ENCODE peak calls at places on chromosome 14, in eight cellular contexts. One of them, this sample, is unnamed. For H3K4me1, the result is how much of the 10 kb centered on the place peaks cover.

GRCh38 chr14:73723799-73724621 is 9.8 kb upstream of the PNMA1 start:
- DNase-seq in A549: peak
- DNase-seq in tibial nerve: peak
- DNase-seq in stomach: peak
- DNase-seq in sigmoid colon: peak
- DNase-seq in spleen: no peak
- DNase-seq in heart left ventricle: peak
- DNase-seq in uterus: peak
- DNase-seq in this sample: peak

GRCh38 chr14:90574640-90575131 is 177.9 kb downstream of the CALM1 start:
- DNase-seq in A549: no peak
- DNase-seq in tibial nerve: no peak
- DNase-seq in stomach: no peak
- DNase-seq in sigmoid colon: no peak
- DNase-seq in spleen: peak
- DNase-seq in heart left ventricle: peak
- DNase-seq in uterus: no peak
- DNase-seq in this sample: no peak

GRCh38 chr14:39005044-39005736 is 97.8 kb downstream of the SEC23A start:
- DNase-seq in A549: no peak
- DNase-seq in tibial nerve: no peak
- DNase-seq in stomach: peak
- DNase-seq in sigmoid colon: peak
- DNase-seq in spleen: no peak
- DNase-seq in heart left ventricle: no peak
- DNase-seq in uterus: no peak
- DNase-seq in this sample: no peak

GRCh38 chr14:56133547-56133946 is 15.3 kb downstream of the PELI2 start:
- DNase-seq in A549: no peak
- DNase-seq in tibial nerve: no peak
- DNase-seq in stomach: no peak
- DNase-seq in sigmoid colon: no peak
- DNase-seq in spleen: no peak
- DNase-seq in heart left ventricle: no peak
- DNase-seq in uterus: no peak
- DNase-seq in this sample: peak

GRCh38 chr14:102951799-102952198 is 29.3 kb downstream of the AMN start:
- DNase-seq in A549: no peak
- DNase-seq in tibial nerve: no peak
- DNase-seq in stomach: no peak
- DNase-seq in sigmoid colon: no peak
- DNase-seq in spleen: no peak
- DNase-seq in heart left ventricle: no peak
- DNase-seq in uterus: no peak
- DNase-seq in this sample: no peak

GRCh38 chr14:68951051-68951797 is 27.9 kb downstream of the ACTN1 start:
- DNase-seq in A549: peak
- DNase-seq in tibial nerve: peak
- DNase-seq in stomach: peak
- DNase-seq in sigmoid colon: peak
- DNase-seq in spleen: peak
- DNase-seq in heart left ventricle: peak
- DNase-seq in uterus: peak
- DNase-seq in this sample: peak

GRCh38 chr14:29712586-29712985 is 215.1 kb downstream of the PRKD1 start:
- DNase-seq in A549: no peak
- DNase-seq in tibial nerve: no peak
- DNase-seq in stomach: no peak
- DNase-seq in sigmoid colon: no peak
- DNase-seq in spleen: no peak
- DNase-seq in heart left ventricle: no peak
- DNase-seq in uterus: no peak
- DNase-seq in this sample: no peak

GRCh38 chr14:90573385-90574105 is 176.7 kb downstream of the CALM1 start:
- DNase-seq in A549: no peak
- DNase-seq in tibial nerve: no peak
- DNase-seq in stomach: no peak
- DNase-seq in sigmoid colon: no peak
- DNase-seq in spleen: no peak
- DNase-seq in heart left ventricle: no peak
- DNase-seq in uterus: no peak
- DNase-seq in this sample: no peak

GRCh38 chr14:53391156-53391555 is 238.0 kb upstream of the DDHD1 start:
- DNase-seq in A549: no peak
- DNase-seq in tibial nerve: no peak
- DNase-seq in stomach: no peak
- DNase-seq in sigmoid colon: no peak
- DNase-seq in spleen: no peak
- DNase-seq in heart left ventricle: no peak
- DNase-seq in uterus: peak
- DNase-seq in this sample: no peak

GRCh38 chr14:104294983-104295680 is 156.7 kb downstream of the KIF26A start:
- DNase-seq in A549: no peak
- DNase-seq in tibial nerve: no peak
- DNase-seq in stomach: no peak
- DNase-seq in sigmoid colon: peak
- DNase-seq in spleen: no peak
- DNase-seq in heart left ventricle: no peak
- DNase-seq in uterus: no peak
- DNase-seq in this sample: no peak

GRCh38 chr14:80237142-80237541 is 25.8 kb upstream of the DIO2 start:
- DNase-seq in A549: no peak
- DNase-seq in tibial nerve: no peak
- DNase-seq in stomach: no peak
- DNase-seq in sigmoid colon: no peak
- DNase-seq in spleen: no peak
- DNase-seq in heart left ventricle: no peak
- DNase-seq in uterus: no peak
- DNase-seq in this sample: no peak

GRCh38 chr14:99808133-99808505 is 14.9 kb downstream of the EML1 start:
- DNase-seq in A549: no peak
- DNase-seq in tibial nerve: no peak
- DNase-seq in stomach: no peak
- DNase-seq in sigmoid colon: no peak
- DNase-seq in spleen: no peak
- DNase-seq in heart left ventricle: no peak
- DNase-seq in uterus: no peak
- DNase-seq in this sample: no peak

GRCh38 chr14:75399819-75400678 is 27.8 kb upstream of the JDP2 start:
- DNase-seq in A549: peak
- DNase-seq in tibial nerve: peak
- DNase-seq in stomach: peak
- DNase-seq in sigmoid colon: peak
- DNase-seq in spleen: peak
- DNase-seq in heart left ventricle: peak
- DNase-seq in uterus: peak
- DNase-seq in this sample: peak

GRCh38 chr14:61444215-61444768 is 122.9 kb downstream of the PRKCH start:
- DNase-seq in A549: no peak
- DNase-seq in tibial nerve: no peak
- DNase-seq in stomach: no peak
- DNase-seq in sigmoid colon: no peak
- DNase-seq in spleen: peak
- DNase-seq in heart left ventricle: no peak
- DNase-seq in uterus: no peak
- DNase-seq in this sample: no peak

GRCh38 chr14:28661171-28661772 is 105.3 kb upstream of the FOXG1 start:
- DNase-seq in A549: no peak
- DNase-seq in tibial nerve: no peak
- DNase-seq in stomach: no peak
- DNase-seq in sigmoid colon: no peak
- DNase-seq in spleen: no peak
- DNase-seq in heart left ventricle: no peak
- DNase-seq in uterus: no peak
- DNase-seq in this sample: no peak

GRCh38 chr14:63993992-63994391 is 141.2 kb downstream of the SYNE2 start:
- DNase-seq in A549: no peak
- DNase-seq in tibial nerve: no peak
- DNase-seq in stomach: no peak
- DNase-seq in sigmoid colon: no peak
- DNase-seq in spleen: no peak
- DNase-seq in heart left ventricle: no peak
- DNase-seq in uterus: no peak
- DNase-seq in this sample: no peak

GRCh38 chr14:71408362-71409035 is 501.2 kb downstream of the PCNX1 start:
- DNase-seq in A549: no peak
- DNase-seq in tibial nerve: no peak
- DNase-seq in stomach: no peak
- DNase-seq in sigmoid colon: no peak
- DNase-seq in spleen: no peak
- DNase-seq in heart left ventricle: no peak
- DNase-seq in uterus: no peak
- DNase-seq in this sample: no peak

GRCh38 chr14:47976139-47976538 is 300.7 kb upstream of the MDGA2 start:
- DNase-seq in A549: no peak
- DNase-seq in tibial nerve: no peak
- DNase-seq in stomach: no peak
- DNase-seq in sigmoid colon: no peak
- DNase-seq in spleen: no peak
- DNase-seq in heart left ventricle: no peak
- DNase-seq in uterus: no peak
- DNase-seq in this sample: no peak

GRCh38 chr14:59631237-59631636 is 54.6 kb upstream of the CCDC175 start:
- DNase-seq in A549: no peak
- DNase-seq in tibial nerve: no peak
- DNase-seq in stomach: no peak
- DNase-seq in sigmoid colon: no peak
- DNase-seq in spleen: no peak
- DNase-seq in heart left ventricle: no peak
- DNase-seq in uterus: no peak
- DNase-seq in this sample: no peak

GRCh38 chr14:65101631-65102440 is 481 bp downstream of the MAX start:
- DNase-seq in A549: no peak
- DNase-seq in tibial nerve: no peak
- DNase-seq in stomach: peak
- DNase-seq in sigmoid colon: no peak
- DNase-seq in spleen: peak
- DNase-seq in heart left ventricle: peak
- DNase-seq in uterus: peak
- DNase-seq in this sample: no peak

GRCh38 chr14:61570961-61571299 is 124.4 kb upstream of the HIF1A start:
- DNase-seq in A549: no peak
- DNase-seq in tibial nerve: no peak
- DNase-seq in stomach: no peak
- DNase-seq in sigmoid colon: no peak
- DNase-seq in spleen: no peak
- DNase-seq in heart left ventricle: no peak
- DNase-seq in uterus: no peak
- DNase-seq in this sample: no peak

GRCh38 chr14:63542231-63542999 is 762 bp downstream of the PPP2R5E start:
- DNase-seq in A549: no peak
- DNase-seq in tibial nerve: no peak
- DNase-seq in stomach: no peak
- DNase-seq in sigmoid colon: no peak
- DNase-seq in spleen: no peak
- DNase-seq in heart left ventricle: peak
- DNase-seq in uterus: peak
- DNase-seq in this sample: peak

GRCh38 chr14:75438486-75439080 is 10.8 kb downstream of the JDP2 start:
- DNase-seq in A549: no peak
- DNase-seq in tibial nerve: no peak
- DNase-seq in stomach: no peak
- DNase-seq in sigmoid colon: peak
- DNase-seq in spleen: no peak
- DNase-seq in heart left ventricle: no peak
- DNase-seq in uterus: no peak
- DNase-seq in this sample: no peak

GRCh38 chr14:55180434-55180833 is 11.0 kb downstream of the DLGAP5 start:
- DNase-seq in A549: no peak
- DNase-seq in tibial nerve: no peak
- DNase-seq in stomach: no peak
- DNase-seq in sigmoid colon: no peak
- DNase-seq in spleen: no peak
- DNase-seq in heart left ventricle: no peak
- DNase-seq in uterus: no peak
- DNase-seq in this sample: no peak

GRCh38 chr14:21721504-21721903 is 47.9 kb upstream of the OR4E1 start:
- DNase-seq in A549: no peak
- DNase-seq in tibial nerve: no peak
- DNase-seq in stomach: no peak
- DNase-seq in sigmoid colon: no peak
- DNase-seq in spleen: no peak
- DNase-seq in heart left ventricle: no peak
- DNase-seq in uterus: no peak
- DNase-seq in this sample: no peak

GRCh38 chr14:21724115-21724973 is 50.7 kb upstream of the OR4E1 start:
- DNase-seq in A549: no peak
- DNase-seq in tibial nerve: no peak
- DNase-seq in stomach: no peak
- DNase-seq in sigmoid colon: no peak
- DNase-seq in spleen: no peak
- DNase-seq in heart left ventricle: no peak
- DNase-seq in uterus: no peak
- DNase-seq in this sample: no peak

GRCh38 chr14:21719841-21720240 is 46.2 kb upstream of the OR4E1 start:
- DNase-seq in A549: no peak
- DNase-seq in tibial nerve: no peak
- DNase-seq in stomach: no peak
- DNase-seq in sigmoid colon: no peak
- DNase-seq in spleen: no peak
- DNase-seq in heart left ventricle: no peak
- DNase-seq in uterus: no peak
- DNase-seq in this sample: no peak

GRCh38 chr14:21723431-21724045 is 49.9 kb upstream of the OR4E1 start:
- DNase-seq in A549: peak
- DNase-seq in tibial nerve: no peak
- DNase-seq in stomach: no peak
- DNase-seq in sigmoid colon: no peak
- DNase-seq in spleen: no peak
- DNase-seq in heart left ventricle: no peak
- DNase-seq in uterus: no peak
- DNase-seq in this sample: no peak
- TF ChIP-seq CTCF in A549: peak
- TF ChIP-seq CTCF in tibial nerve: no peak
- TF ChIP-seq CTCF in stomach: no peak
- TF ChIP-seq CTCF in sigmoid colon: no peak
- TF ChIP-seq CTCF in spleen: no peak
- TF ChIP-seq CTCF in heart left ventricle: no peak
- TF ChIP-seq CTCF in uterus: no peak
- TF ChIP-seq CTCF in this sample: no peak

GRCh38 chr14:87153391-87153790 is 839.6 kb downstream of the GALC start:
- DNase-seq in A549: no peak
- DNase-seq in tibial nerve: no peak
- DNase-seq in stomach: no peak
- DNase-seq in sigmoid colon: no peak
- DNase-seq in spleen: no peak
- DNase-seq in heart left ventricle: no peak
- DNase-seq in uterus: no peak
- DNase-seq in this sample: no peak
- H3K4me1 ChIP-seq in A549: under half
- H3K4me1 ChIP-seq in tibial nerve: under half
- H3K4me1 ChIP-seq in stomach: under half
- H3K4me1 ChIP-seq in sigmoid colon: under half
- H3K4me1 ChIP-seq in spleen: under half
- H3K4me1 ChIP-seq in heart left ventricle: under half
- H3K4me1 ChIP-seq in uterus: under half
- H3K4me1 ChIP-seq in this sample: under half

GRCh38 chr14:76918751-76919421 is 92.7 kb downstream of the LRRC74A start:
- DNase-seq in A549: peak
- DNase-seq in tibial nerve: peak
- DNase-seq in stomach: peak
- DNase-seq in sigmoid colon: peak
- DNase-seq in spleen: peak
- DNase-seq in heart left ventricle: peak
- DNase-seq in uterus: peak
- DNase-seq in this sample: peak
- TF ChIP-seq POLR2A in A549: no peak
- TF ChIP-seq POLR2A in tibial nerve: no peak
- TF ChIP-seq POLR2A in stomach: no peak
- TF ChIP-seq POLR2A in sigmoid colon: peak
- TF ChIP-seq POLR2A in spleen: no peak
- TF ChIP-seq POLR2A in heart left ventricle: peak
- TF ChIP-seq POLR2A in uterus: no peak
- TF ChIP-seq POLR2A in this sample: no peak

GRCh38 chr14:45838597-45838996 is 585.6 kb upstream of the MIS18BP1 start:
- DNase-seq in A549: no peak
- DNase-seq in tibial nerve: no peak
- DNase-seq in stomach: no peak
- DNase-seq in sigmoid colon: no peak
- DNase-seq in spleen: no peak
- DNase-seq in heart left ventricle: no peak
- DNase-seq in uterus: no peak
- DNase-seq in this sample: no peak
- TF ChIP-seq CTCF in A549: no peak
- TF ChIP-seq CTCF in tibial nerve: no peak
- TF ChIP-seq CTCF in stomach: no peak
- TF ChIP-seq CTCF in sigmoid colon: no peak
- TF ChIP-seq CTCF in spleen: no peak
- TF ChIP-seq CTCF in heart left ventricle: no peak
- TF ChIP-seq CTCF in uterus: no peak
- TF ChIP-seq CTCF in this sample: no peak